ENCODE peak calls at places on chromosomes 5 and 9, in six cellular contexts. R is IMR-90, Y is OCI-LY7, S is HCT116, Q is heart left ventricle, K is pancreas. J is an unnamed sample. For H3K4me1, the result is how much of the 10 kb centered on the place peaks cover.

GRCh38 chr9:70064496-70064895 is 20.8 kb downstream of the MAMDC2 start:
- DNase-seq in K (no peak), R (no peak), Y (no peak), Q (no peak), S (no peak), J (no peak)

GRCh38 chr5:55232985-55233928 is at the start of gene CCNO:
- DNase-seq in Y (peak), R (peak), S (peak), K (peak), Q (peak), J (no peak)

GRCh38 chr5:159912033-159912800 is 4.1 kb upstream of the ADRA1B start:
- DNase-seq in Q (no peak), R (peak), K (no peak), Y (no peak), S (no peak), J (no peak)

GRCh38 chr5:142360607-142361120 is 35.8 kb upstream of the SPRY4 start:
- DNase-seq in R (peak), K (peak), Y (no peak), S (peak), Q (no peak), J (no peak)

GRCh38 chr9:76180541-76180940 is 213.7 kb downstream of the RFK start:
- DNase-seq in Y (no peak), R (peak), Q (no peak), S (peak), K (no peak), J (no peak)

GRCh38 chr9:23822331-23823169 is 3.5 kb downstream of the ELAVL2 start:
- DNase-seq in S (no peak), K (no peak), Y (no peak), R (no peak), Q (no peak), J (no peak)

GRCh38 chr5:173574983-173575382 is 41.5 kb downstream of the BOD1 start:
- DNase-seq in Y (no peak), R (no peak), S (no peak), Q (no peak), K (no peak), J (no peak)

GRCh38 chr9:81552571-81552970 is 136.8 kb downstream of the TLE1 start:
- DNase-seq in S (no peak), K (no peak), Q (no peak), Y (no peak), R (no peak), J (no peak)

GRCh38 chr9:88987646-88988045 is 3.6 kb upstream of the S1PR3 start:
- DNase-seq in K (no peak), S (no peak), Y (no peak), Q (no peak), R (no peak), J (no peak)

GRCh38 chr9:95721132-95721531 is 154.4 kb upstream of the ERCC6L2 start:
- DNase-seq in K (no peak), Q (no peak), Y (no peak), R (no peak), S (no peak), J (no peak)

GRCh38 chr9:81656871-81657337 is 32.4 kb downstream of the TLE1 start:
- DNase-seq in Q (no peak), S (no peak), Y (no peak), R (no peak), K (no peak), J (no peak)

GRCh38 chr5:159704160-159704559 is 212.1 kb upstream of the ADRA1B start:
- DNase-seq in S (no peak), Y (no peak), Q (no peak), R (peak), K (no peak), J (no peak)

GRCh38 chr5:110258460-110258859 is 468.0 kb downstream of the TMEM232 start:
- DNase-seq in Q (no peak), K (no peak), R (no peak), Y (no peak), S (no peak), J (no peak)

GRCh38 chr5:38265546-38266179 is 7.3 kb downstream of the EGFLAM start:
- DNase-seq in R (peak), Y (peak), S (peak), Q (no peak), K (peak), J (peak)

GRCh38 chr5:177489119-177489716 is 8.2 kb downstream of the PDLIM7 start:
- DNase-seq in K (no peak), Q (no peak), R (no peak), Y (peak), S (no peak), J (no peak)

GRCh38 chr9:107732781-107733529 is 243.4 kb upstream of the KLF4 start:
- DNase-seq in Y (no peak), Q (peak), S (no peak), R (peak), K (no peak), J (peak)

GRCh38 chr5:1004598-1005361 is 3.8 kb upstream of the NKD2 start:
- DNase-seq in S (no peak), R (peak), Q (peak), K (peak), Y (no peak), J (peak)

GRCh38 chr5:125348221-125348692 is 601.8 kb upstream of the ZNF608 start:
- DNase-seq in K (no peak), S (no peak), Q (peak), R (no peak), Y (no peak), J (peak)

GRCh38 chr5:111830333-111830732 is 73.3 kb upstream of the NREP start:
- DNase-seq in Q (no peak), Y (no peak), S (peak), K (no peak), R (peak), J (no peak)

GRCh38 chr5:6827815-6828214 is 114.6 kb downstream of the TENT4A start:
- DNase-seq in Y (no peak), S (no peak), K (no peak), Q (no peak), R (no peak), J (no peak)

GRCh38 chr5:167633931-167634341 is 657.5 kb upstream of the WWC1 start:
- DNase-seq in S (no peak), Q (no peak), Y (no peak), K (no peak), R (peak), J (no peak)

GRCh38 chr9:91245432-91246313 is 116.0 kb downstream of the AUH start:
- DNase-seq in Y (no peak), R (peak), K (no peak), Q (no peak), S (no peak), J (no peak)

GRCh38 chr5:126868961-126869451 is 92.1 kb downstream of the LMNB1 start:
- DNase-seq in K (no peak), R (peak), Q (peak), Y (no peak), S (no peak), J (no peak)

GRCh38 chr9:19232830-19233194 is 2.3 kb downstream of the DENND4C start:
- DNase-seq in K (no peak), R (peak), Y (peak), S (no peak), Q (no peak), J (no peak)

GRCh38 chr9:112757300-112757883 is 6.8 kb downstream of the SNX30 start:
- DNase-seq in S (no peak), Y (no peak), R (peak), Q (no peak), K (no peak), J (no peak)
- H3K4me1 ChIP-seq in S (under half), Y (under half), R (under half), Q (under half), K (under half), J (under half)

GRCh38 chr9:127102176-127102575 is 20.3 kb downstream of the ANGPTL2 start:
- DNase-seq in K (no peak), Q (no peak), R (peak), S (no peak), Y (no peak), J (no peak)

GRCh38 chr9:127102788-127103187 is 19.6 kb downstream of the ANGPTL2 start:
- DNase-seq in R (no peak), Q (no peak), Y (no peak), S (no peak), K (no peak), J (no peak)

GRCh38 chr9:127105805-127106492 is 16.5 kb downstream of the ANGPTL2 start:
- DNase-seq in R (no peak), Q (peak), S (no peak), Y (no peak), K (no peak), J (no peak)

GRCh38 chr9:127106493-127106855 is 16.0 kb downstream of the ANGPTL2 start:
- DNase-seq in Q (peak), S (no peak), Y (no peak), R (no peak), K (no peak), J (no peak)

DNA sequence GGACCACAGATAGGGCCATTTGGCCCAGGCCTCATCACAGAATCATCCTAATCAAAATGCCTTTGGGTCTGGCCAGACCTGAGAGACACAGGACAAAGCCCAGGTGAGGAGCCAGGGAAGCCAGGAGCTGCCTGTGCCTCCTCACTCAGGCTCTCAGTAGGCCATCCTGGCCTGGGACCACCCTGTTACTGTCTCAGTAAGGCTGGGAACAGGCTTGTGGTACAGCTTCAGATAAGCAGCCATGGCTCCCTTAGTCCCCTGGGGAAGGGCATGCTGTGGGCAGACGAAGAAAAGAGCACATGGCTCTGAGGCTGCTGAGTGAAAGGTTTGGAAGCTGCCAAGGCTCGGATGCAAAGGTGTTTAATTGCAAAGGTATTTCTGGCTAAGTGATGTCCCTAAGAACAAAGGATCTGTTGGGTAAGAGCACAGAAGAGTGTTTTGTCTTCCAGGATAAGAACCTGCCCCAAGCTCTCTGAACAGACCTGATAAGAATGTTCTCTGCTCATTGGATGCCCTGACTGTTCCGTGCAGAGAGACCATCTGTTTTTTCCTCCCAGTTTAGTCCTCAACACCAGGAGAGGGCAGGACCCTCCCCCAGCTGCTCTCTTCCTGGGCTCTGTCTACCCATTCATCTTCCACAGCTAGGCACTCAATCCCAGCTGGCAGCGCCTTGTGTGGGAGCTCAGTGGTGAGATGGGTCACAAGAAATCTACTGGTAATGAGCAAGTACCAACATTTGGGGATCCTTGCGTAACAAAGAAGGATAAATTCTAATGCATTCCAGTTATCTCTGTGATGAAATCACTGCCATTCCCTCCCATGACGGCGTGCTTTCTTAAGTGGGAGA is 17.7 kb downstream of the ANGPTL2 start:
- DNase-seq in R (peak), Y (no peak), K (no peak), S (no peak), Q (peak), J (no peak)
- H3K4me1 ChIP-seq in R (under half), Y (under half), K (under half), S (under half), Q (half or more), J (half or more)

DNA sequence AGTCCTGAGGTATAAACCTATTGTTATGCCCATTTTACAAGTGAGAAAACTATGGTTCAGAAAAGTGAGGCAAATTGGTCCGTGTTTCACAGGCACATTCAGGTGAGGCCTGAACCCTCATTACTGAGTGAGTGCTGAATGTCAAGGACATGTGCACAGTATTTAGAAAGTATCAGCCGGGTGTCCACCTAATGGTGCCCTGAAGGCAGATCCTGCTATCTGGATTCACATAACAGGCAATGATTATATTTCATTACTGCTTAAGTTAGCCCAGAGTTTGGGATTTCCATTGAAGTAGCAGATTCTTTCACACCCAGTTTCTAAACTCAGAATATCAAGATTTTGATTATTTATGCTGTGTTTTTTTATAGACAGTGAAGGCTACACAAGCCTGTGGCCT is 142.7 kb downstream of the LHFPL2 start:
- DNase-seq in S (no peak), Q (no peak), Y (no peak), R (no peak), K (no peak), J (no peak)
- H3K4me1 ChIP-seq in S (under half), Q (half or more), Y (under half), R (half or more), K (under half), J (under half)

DNA sequence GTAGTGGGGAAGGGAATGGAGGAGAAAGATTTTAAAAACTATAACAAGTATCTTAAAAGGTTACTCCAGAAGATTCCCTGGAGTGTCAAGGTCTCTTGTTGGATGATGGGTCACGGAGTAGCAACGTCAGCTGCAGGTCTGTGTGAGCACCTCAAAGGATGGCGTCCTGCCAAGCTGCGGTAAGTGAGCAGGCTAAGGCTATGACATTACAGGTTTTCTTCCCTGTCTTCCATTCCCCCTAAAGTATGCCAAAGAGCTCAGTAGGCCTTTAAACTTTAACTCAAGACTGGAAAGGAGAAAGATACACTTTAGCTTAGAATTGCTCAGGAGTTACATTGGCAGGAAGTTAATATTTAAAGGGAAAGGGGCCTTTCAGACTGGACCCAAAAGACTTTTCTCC is 17.5 kb downstream of the SPOCK1 start:
- DNase-seq in R (no peak), K (no peak), Q (no peak), S (no peak), Y (no peak), J (no peak)
- H3K4me1 ChIP-seq in R (under half), K (under half), Q (under half), S (under half), Y (under half), J (under half)

DNA sequence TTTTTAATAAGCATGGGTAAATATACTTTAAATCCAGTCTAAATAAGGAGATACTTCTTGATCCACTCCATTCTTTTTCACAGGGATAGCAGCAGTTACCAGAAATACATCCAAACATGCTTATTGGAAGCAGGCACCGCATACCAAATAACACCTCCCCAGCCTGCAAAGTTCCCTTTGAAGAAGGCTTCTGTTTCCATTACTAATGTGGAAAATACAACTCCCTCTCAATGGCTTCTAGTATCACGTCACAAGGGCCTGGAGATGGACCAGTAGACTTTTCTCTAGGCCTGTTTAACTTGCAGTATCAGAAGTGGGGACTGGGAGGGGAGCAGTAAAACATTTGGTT is 20.8 kb downstream of the TMEM245 start:
- DNase-seq in R (no peak), Y (no peak), S (no peak), Q (no peak), K (no peak), J (no peak)
- H3K4me1 ChIP-seq in R (under half), Y (under half), S (under half), Q (half or more), K (half or more), J (half or more)

GRCh38 chr5:115349001-115349817 is 52.8 kb upstream of the CCDC112 start:
- DNase-seq in Y (no peak), K (peak), Q (peak), S (peak), R (peak), J (no peak)
- H3K4me1 ChIP-seq in Y (under half), K (under half), Q (under half), S (under half), R (under half), J (under half)

DNA sequence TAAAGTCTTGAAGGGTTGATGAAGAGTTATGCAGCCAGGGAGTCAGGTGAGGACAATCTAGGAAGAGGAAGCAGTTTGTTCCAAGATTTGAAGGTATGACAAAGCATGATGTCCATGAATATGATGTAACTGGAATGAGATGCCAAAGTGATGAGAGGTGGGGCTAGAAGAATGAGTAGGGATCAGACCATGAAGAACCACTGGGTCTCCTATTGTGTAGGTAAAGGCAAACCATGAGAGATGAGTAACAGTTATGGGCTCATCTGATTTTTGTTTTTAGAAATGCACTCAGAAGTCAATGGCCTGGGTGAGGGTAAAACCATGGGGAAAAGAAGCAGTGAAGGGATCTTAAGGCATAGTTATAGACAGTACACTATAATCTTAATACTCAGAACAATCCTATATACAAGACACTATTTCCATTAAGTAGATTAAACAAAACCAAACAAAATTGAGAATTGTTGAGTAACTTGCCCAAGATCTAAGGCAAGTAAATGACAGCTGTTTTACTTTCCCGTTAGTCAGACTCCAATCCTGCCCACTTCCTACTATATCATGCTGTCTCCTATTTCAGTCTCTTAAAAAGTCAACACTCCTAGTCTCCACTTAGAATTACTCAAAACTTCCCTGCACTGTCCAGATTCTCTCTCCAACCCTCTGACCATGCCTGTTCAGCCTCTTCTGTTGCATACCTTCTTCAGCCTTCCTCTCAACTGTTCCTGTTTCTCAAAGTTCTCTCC is 393.8 kb upstream of the MEF2C start:
- DNase-seq in Q (no peak), R (peak), S (no peak), Y (no peak), K (no peak), J (no peak)
- H3K4me1 ChIP-seq in Q (under half), R (under half), S (under half), Y (under half), K (under half), J (under half)

GRCh38 chr9:136533775-136534157 is 12.1 kb downstream of the NOTCH1 start:
- DNase-seq in K (no peak), Y (no peak), R (no peak), S (no peak), Q (peak), J (no peak)

GRCh38 chr9:136532799-136533774 is 12.8 kb downstream of the NOTCH1 start:
- DNase-seq in K (no peak), Q (no peak), Y (no peak), R (no peak), S (no peak), J (no peak)

GRCh38 chr9:136531186-136531903 is 14.5 kb downstream of the NOTCH1 start:
- DNase-seq in S (no peak), Y (no peak), Q (no peak), K (no peak), R (no peak), J (no peak)

GRCh38 chr9:136530472-136531089 is 15.3 kb downstream of the NOTCH1 start:
- DNase-seq in Q (no peak), R (no peak), Y (no peak), S (no peak), K (no peak), J (no peak)

DNA sequence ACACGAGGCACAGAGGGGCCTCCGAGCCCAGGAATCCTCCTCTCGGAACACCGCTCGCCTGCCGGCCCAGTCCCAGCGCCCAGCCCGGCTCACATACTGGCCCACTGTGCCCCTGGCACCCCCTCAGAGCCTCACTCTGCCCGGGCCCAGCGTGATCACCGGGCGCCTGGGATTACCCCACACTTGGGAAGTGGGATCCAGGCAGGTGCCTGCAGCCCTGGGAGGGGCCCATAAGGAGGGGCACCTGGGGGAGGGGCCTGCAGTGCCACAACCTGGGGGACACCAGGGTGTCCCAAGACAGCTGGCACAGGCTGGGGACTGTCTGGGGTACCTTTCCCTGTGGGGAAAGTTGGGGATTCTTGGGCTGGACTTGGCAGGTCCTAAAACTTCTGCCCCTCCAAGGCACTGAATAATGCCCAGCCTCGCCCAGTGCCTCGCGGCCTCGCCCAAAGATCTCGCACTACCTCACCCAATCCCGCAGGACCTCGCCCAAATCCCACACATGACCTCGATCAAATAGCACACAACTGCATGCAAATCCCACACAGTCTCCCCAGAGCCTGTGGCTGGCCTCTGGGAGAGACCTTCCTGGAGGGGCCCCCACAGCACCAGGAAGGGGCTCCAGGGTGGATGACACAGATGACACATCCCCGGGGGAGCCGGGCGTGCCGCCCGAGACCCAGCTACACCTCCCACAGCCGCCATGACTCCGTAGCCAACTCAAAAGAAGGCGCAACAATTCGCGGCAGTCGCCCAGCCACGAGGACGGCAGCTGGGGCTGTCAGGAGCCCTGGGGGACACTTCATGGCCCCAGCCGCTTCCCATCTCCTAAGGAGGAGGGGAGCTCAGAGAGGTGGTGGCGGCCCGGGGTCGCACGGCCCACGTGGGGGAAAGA is 13.7 kb downstream of the NOTCH1 start:
- DNase-seq in S (no peak), Y (no peak), K (no peak), Q (peak), R (no peak), J (no peak)
- H3K4me1 ChIP-seq in S (under half), Y (under half), K (under half), Q (half or more), R (under half), J (half or more)